ENCODE peak calls at places on chromosome 6, in five cellular contexts. R is GM03348; G is CD4-positive, alpha-beta T cell; M is HT1080; I is upper lobe of right lung. J is an unnamed sample.
A peak's percentile ranks its signal among the peaks of the same experiment; 100 is the strongest.

GRCh38 chr6:170542031-170542719 is 10.9 kb downstream of the PSMB1 start:
- DNase-seq in R (no peak), M (no peak), I (no peak), G (no peak), J (no peak)

GRCh38 chr6:53492860-53493634 is 51.9 kb downstream of the GCLC start:
- DNase-seq in I (no peak), M (peak; percentile 78), G (no peak), R (peak; percentile 55), J (peak; percentile 80)

GRCh38 chr6:42260972-42261371 is 43.3 kb upstream of the MRPS10 start:
- DNase-seq in R (peak; percentile 66), M (no peak), G (peak; percentile 14), I (no peak), J (no peak)

GRCh38 chr6:163383912-163384311 is 30.6 kb upstream of the QKI start:
- DNase-seq in R (no peak), I (no peak), G (no peak), M (peak; percentile 62), J (no peak)

GRCh38 chr6:153947817-153948447 is 91.1 kb upstream of the OPRM1 start:
- DNase-seq in M (peak; percentile 39), R (no peak), G (no peak), I (no peak), J (peak; percentile 38)

GRCh38 chr6:134451529-134451928 is 133.6 kb upstream of the SGK1 start:
- DNase-seq in R (no peak), I (no peak), M (no peak), G (no peak), J (no peak)

GRCh38 chr6:163525926-163526325 is 111.4 kb downstream of the QKI start:
- DNase-seq in M (no peak), I (no peak), R (peak; percentile 38), G (no peak), J (no peak)

GRCh38 chr6:85865665-85866372 is 223.1 kb upstream of the SYNCRIP start:
- DNase-seq in I (no peak), R (peak; percentile 8), G (no peak), M (peak; percentile 71), J (peak; percentile 40)

GRCh38 chr6:7154341-7155139 is 46.8 kb downstream of the RREB1 start:
- DNase-seq in R (no peak), M (no peak), G (no peak), I (no peak), J (no peak)

GRCh38 chr6:47651505-47651944 is 46.9 kb upstream of the ADGRF4 start:
- DNase-seq in R (peak; percentile 66), G (no peak), M (peak; percentile 52), I (no peak), J (peak; percentile 57)

GRCh38 chr6:40722553-40723258 is 135.5 kb upstream of the LRFN2 start:
- DNase-seq in R (peak; percentile 61), M (no peak), I (no peak), G (no peak), J (no peak)

GRCh38 chr6:70241031-70241430 is 61.9 kb downstream of the COL9A1 start:
- DNase-seq in I (no peak), G (no peak), M (no peak), R (no peak), J (no peak)

GRCh38 chr6:31896856-31897611 is 464 bp downstream of the EHMT2 start:
- DNase-seq in I (no peak), M (no peak), R (peak; percentile 51), G (no peak), J (no peak)

GRCh38 chr6:91094341-91094740 is 507.5 kb upstream of the MAP3K7 start:
- DNase-seq in G (no peak), M (no peak), I (no peak), R (no peak), J (no peak)

GRCh38 chr6:69848552-69848951 is 17.8 kb upstream of the COL19A1 start:
- DNase-seq in I (no peak), G (no peak), R (no peak), M (peak; percentile 27), J (peak; percentile 1)

GRCh38 chr6:130420911-130421310 is 55.1 kb downstream of the TMEM200A start:
- DNase-seq in G (no peak), M (no peak), R (no peak), I (no peak), J (no peak)

GRCh38 chr6:117568247-117568646 is 34.1 kb downstream of the GOPC start:
- DNase-seq in I (no peak), R (no peak), G (no peak), M (no peak), J (no peak)

GRCh38 chr6:105886812-105887513 is 199.2 kb upstream of the PRDM1 start:
- DNase-seq in R (no peak), G (no peak), M (no peak), I (no peak), J (no peak)

GRCh38 chr6:52423448-52423847 is 3.3 kb downstream of the EFHC1 start:
- DNase-seq in R (no peak), M (no peak), G (no peak), I (no peak), J (no peak)

GRCh38 chr6:107561325-107561724 is 71.4 kb downstream of the SOBP start:
- DNase-seq in R (peak; percentile 17), M (no peak), I (no peak), G (no peak), J (no peak)

GRCh38 chr6:71965404-71965803 is 79.1 kb downstream of the RIMS1 start:
- DNase-seq in G (no peak), R (no peak), M (no peak), I (no peak), J (no peak)